ENCODE peak calls at places on chromosomes 5 and 9, in four cellular contexts. M, C, S and O are unnamed samples. For H3K36me3, the result is how much of the 10 kb centered on the place peaks cover.

GRCh38 chr5:142626056-142626455 is 59.8 kb downstream of the FGF1 start:
- DNase-seq in M (no peak), C (no peak), S (no peak), O (no peak)

GRCh38 chr5:53276825-53277224 is 167.3 kb upstream of the MOCS2 start:
- DNase-seq in M (no peak), C (no peak), S (no peak), O (no peak)

GRCh38 chr5:59466271-59466670 is 427.3 kb downstream of the PDE4D start:
- DNase-seq in M (no peak), C (no peak), S (no peak), O (no peak)

GRCh38 chr5:37396352-37396751 is 17.2 kb downstream of the WDR70 start:
- DNase-seq in M (no peak), C (no peak), S (no peak), O (no peak)

GRCh38 chr9:29866556-29866955 is 2293.3 kb upstream of the C9orf72 start:
- DNase-seq in M (no peak), C (no peak), S (no peak), O (no peak)

GRCh38 chr5:154884424-154884823 is 26.0 kb downstream of the CNOT8 start:
- DNase-seq in M (no peak), C (no peak), S (no peak), O (no peak)

GRCh38 chr9:27634879-27635278 is 61.6 kb upstream of the C9orf72 start:
- DNase-seq in M (no peak), C (no peak), S (no peak), O (no peak)

GRCh38 chr9:136828474-136829140 is 13.7 kb upstream of the AJM1 start:
- DNase-seq in M (no peak), C (no peak), S (no peak), O (no peak)

GRCh38 chr5:64632251-64632650 is 58.1 kb upstream of the SHISAL2B start:
- DNase-seq in M (no peak), C (no peak), S (peak), O (no peak)

GRCh38 chr9:135282001-135282731 is 194.7 kb downstream of the OLFM1 start:
- DNase-seq in M (no peak), C (peak), S (peak), O (no peak)

GRCh38 chr9:92661761-92662160 is 8.2 kb downstream of the IPPK start:
- DNase-seq in M (no peak), C (no peak), S (no peak), O (no peak)

GRCh38 chr9:116461632-116462031 is 225.5 kb upstream of the TRIM32 start:
- DNase-seq in M (no peak), C (no peak), S (no peak), O (no peak)

GRCh38 chr5:174056064-174056842 is 10.7 kb downstream of the NSG2 start:
- DNase-seq in M (no peak), C (no peak), S (no peak), O (no peak)

GRCh38 chr9:77714077-77714549 is 66.0 kb upstream of the GNA14 start:
- DNase-seq in M (no peak), C (no peak), S (peak), O (no peak)

GRCh38 chr5:119795768-119796167 is 166.4 kb downstream of the FAM170A start:
- DNase-seq in M (no peak), C (no peak), S (peak), O (no peak)

GRCh38 chr9:33143241-33143642 is 23.9 kb downstream of the B4GALT1 start:
- DNase-seq in M (no peak), C (no peak), S (peak), O (no peak)

GRCh38 chr9:113996531-113997001 is 81.5 kb downstream of the AMBP start:
- DNase-seq in M (no peak), C (peak), S (no peak), O (no peak)

GRCh38 chr5:132394681-132395259 is 25.3 kb downstream of the SLC22A5 start:
- DNase-seq in M (no peak), C (no peak), S (no peak), O (no peak)

GRCh38 chr5:19099195-19099594 is 888.8 kb downstream of the CDH18 start:
- DNase-seq in M (no peak), C (no peak), S (no peak), O (no peak)
- H3K36me3 ChIP-seq in M (under half), C (under half), S (under half), O (under half)

GRCh38 chr5:178988436-178989220 is 6.5 kb downstream of the GRM6 start:
- DNase-seq in M (no peak), C (no peak), S (no peak), O (no peak)
- H3K36me3 ChIP-seq in M (under half), C (under half), S (under half), O (under half)

DNA sequence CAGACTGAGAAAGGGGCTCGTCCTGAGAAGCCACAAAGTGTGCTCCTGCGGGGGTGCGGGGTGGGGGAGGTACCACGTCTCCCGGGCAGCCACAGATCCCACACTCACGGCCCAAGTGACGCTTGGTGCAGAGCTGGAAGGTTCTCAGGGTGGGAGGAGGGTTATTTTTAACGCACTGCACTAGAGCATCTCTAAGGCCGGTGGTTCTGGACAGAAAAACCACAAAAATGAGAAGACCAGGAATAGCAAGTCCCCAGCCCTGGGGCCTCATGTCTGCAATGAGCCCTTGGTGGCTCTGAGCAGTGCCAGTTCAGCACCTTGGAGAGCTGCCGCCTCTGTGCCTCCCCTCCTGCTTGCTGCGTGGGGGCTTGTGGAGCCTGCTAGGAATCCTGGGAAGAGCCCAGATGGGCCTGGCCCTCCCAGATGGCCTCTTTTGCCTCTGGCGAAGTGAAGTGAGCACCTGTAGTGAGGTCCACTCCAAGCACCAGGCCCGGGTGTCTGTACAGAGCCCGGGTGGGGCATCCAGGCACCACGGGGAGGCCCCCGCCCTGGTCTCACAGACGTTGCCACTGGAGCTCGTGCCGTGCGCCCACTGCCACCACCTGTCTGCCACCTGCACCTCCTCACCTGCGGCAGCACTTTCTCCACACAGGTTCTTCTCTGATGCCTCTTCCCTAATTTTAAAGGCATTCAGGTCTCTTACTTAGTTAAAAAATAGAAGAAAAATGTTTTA is 48.9 kb upstream of the CACNA1B start:
- DNase-seq in M (no peak), C (no peak), S (peak), O (no peak)
- H3K36me3 ChIP-seq in M (under half), C (under half), S (under half), O (under half)

DNA sequence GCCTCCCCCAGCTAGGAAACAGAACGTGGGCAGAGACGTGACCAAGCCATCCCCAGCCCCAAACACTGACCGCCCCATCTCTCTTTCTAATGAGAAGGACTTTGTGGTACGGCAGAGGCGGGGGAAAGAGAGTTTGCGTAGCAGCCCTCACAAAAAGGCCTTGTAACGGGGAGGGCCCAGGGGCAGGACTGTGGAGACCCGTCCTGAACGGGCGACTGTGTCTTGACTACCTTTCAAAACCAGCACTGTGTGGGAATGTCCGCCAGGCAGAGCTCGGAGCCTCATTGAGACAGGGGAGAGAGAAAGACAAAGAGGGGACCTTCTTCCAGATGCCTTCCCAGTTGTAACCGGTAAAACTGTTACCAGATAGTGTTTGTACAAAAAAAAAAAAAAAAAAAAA is 29.7 kb downstream of the CD180 start:
- DNase-seq in M (no peak), C (no peak), S (no peak), O (no peak)
- H3K36me3 ChIP-seq in M (under half), C (under half), S (under half), O (under half)

DNA sequence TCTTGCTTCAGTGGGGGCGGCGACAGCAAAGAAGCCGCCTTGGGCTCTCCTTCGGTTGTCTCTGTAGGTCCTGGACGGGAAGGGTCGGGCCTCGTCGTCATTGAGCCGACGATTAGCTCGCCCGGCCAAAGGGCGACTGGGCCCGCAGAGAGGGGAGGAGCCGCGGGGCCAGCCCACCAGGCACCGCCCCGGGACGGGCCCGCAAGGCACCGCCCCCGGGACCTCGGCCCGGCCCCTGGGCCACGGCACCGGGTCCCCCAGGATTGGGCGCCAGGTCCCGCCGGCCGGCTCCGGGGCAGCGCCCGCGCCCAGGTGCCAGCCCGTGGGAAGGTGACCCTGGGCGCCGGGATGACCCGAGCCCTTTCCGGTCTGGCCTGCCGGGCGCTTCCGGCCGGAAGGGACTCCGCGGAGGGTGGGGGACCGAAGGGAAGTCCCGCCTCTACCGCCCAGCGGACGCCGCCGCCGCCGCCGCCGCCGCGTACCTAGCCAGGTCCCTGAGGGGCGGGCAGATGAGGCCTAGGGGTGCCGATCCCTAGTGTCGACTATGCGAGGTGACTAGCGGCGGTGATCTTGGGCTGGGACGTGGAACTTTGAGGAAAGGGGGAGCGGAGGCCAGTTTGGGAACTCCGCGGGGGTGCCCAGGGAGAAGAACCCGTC is at the start of the genes GBA2 and RGP1:
- DNase-seq in M (peak), C (peak), S (peak), O (peak)
- H3K36me3 ChIP-seq in M (under half), C (under half), S (under half), O (under half)

GRCh38 chr5:168407222-168407621 is 79.0 kb upstream of the RARS1 start:
- DNase-seq in M (no peak), C (no peak), S (peak), O (no peak)
- H3K36me3 ChIP-seq in M (under half), C (under half), S (under half), O (under half)

GRCh38 chr5:43647789-43648188 is 44.8 kb downstream of the NNT start:
- DNase-seq in M (no peak), C (no peak), S (no peak), O (no peak)

GRCh38 chr5:43649256-43649655 is 46.3 kb downstream of the NNT start:
- DNase-seq in M (no peak), C (no peak), S (peak), O (no peak)

GRCh38 chr5:43646997-43647396 is 44.0 kb downstream of the NNT start:
- DNase-seq in M (no peak), C (no peak), S (no peak), O (no peak)

GRCh38 chr5:43652537-43653302 is 49.7 kb downstream of the NNT start:
- DNase-seq in M (no peak), C (no peak), S (no peak), O (no peak)

GRCh38 chr5:43648499-43649124 is 45.6 kb downstream of the NNT start:
- DNase-seq in M (no peak), C (no peak), S (no peak), O (no peak)
- H3K36me3 ChIP-seq in M (under half), C (under half), S (under half), O (under half)

DNA sequence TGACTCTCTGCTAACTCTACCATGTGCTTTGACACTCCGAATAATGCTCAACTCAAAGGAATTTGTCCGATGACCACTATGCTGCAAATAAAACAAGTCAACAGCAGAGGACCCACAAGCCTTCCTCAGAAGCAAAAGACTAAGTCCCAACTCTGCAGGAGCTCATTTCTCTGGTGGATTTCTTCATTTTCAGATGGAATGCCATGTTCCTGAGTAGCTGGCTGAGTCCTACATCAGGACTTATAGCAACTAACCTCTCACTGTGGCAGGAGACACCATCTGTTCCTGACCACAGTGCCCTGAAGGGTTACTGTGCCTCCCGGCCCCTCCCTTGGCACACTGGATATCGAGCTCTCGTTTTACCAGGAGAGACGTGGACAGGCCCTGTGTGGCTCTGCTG is 20.8 kb downstream of the LHFPL2 start:
- DNase-seq in M (no peak), C (no peak), S (peak), O (no peak)
- H3K36me3 ChIP-seq in M (under half), C (under half), S (under half), O (under half)